ENCODE peak calls at places on chromosome 4, in ten cellular contexts. N, X, S, Q, G, Y, I, M, W and P are unnamed samples.

GRCh38 chr4:48801016-48801715 is 21.1 kb upstream of the FRYL start:
- DNase-seq in N (no peak), X (no peak), S (no peak), Q (no peak), G (no peak), Y (no peak), I (no peak), M (no peak), W (no peak), P (no peak)

GRCh38 chr4:3615386-3616286 is 83.4 kb upstream of the LRPAP1 start:
- DNase-seq in N (no peak), X (no peak), S (no peak), Q (peak; percentile 8), G (no peak), Y (no peak), I (no peak), M (no peak), W (no peak), P (no peak)

GRCh38 chr4:6195602-6196319 is 4.6 kb downstream of the JAKMIP1 start:
- DNase-seq in N (no peak), X (no peak), S (no peak), Q (no peak), G (no peak), Y (no peak), I (no peak), M (no peak), W (no peak), P (no peak)

GRCh38 chr4:177673980-177674504 is 231.8 kb upstream of the AGA start:
- DNase-seq in N (no peak), X (no peak), S (no peak), Q (no peak), G (no peak), Y (peak; percentile 19), I (no peak), M (no peak), W (no peak), P (no peak)

GRCh38 chr4:10031663-10032590 is 10.6 kb upstream of the SLC2A9 start:
- DNase-seq in N (no peak), X (no peak), S (no peak), Q (no peak), G (no peak), Y (no peak), I (no peak), M (peak; percentile 51), W (no peak), P (no peak)

GRCh38 chr4:36280555-36280954 is 861 bp upstream of the DTHD1 start:
- DNase-seq in N (no peak), X (no peak), S (no peak), Q (no peak), G (no peak), Y (no peak), I (no peak), M (no peak), W (no peak), P (peak; percentile 70)

GRCh38 chr4:2084316-2084715 is 25.2 kb downstream of the NAT8L start:
- DNase-seq in N (no peak), X (peak; percentile 2), S (no peak), Q (no peak), G (peak; percentile 2), Y (no peak), I (peak; percentile 15), M (no peak), W (peak; percentile 5), P (no peak)

GRCh38 chr4:180234730-180235129 is 2008.5 kb upstream of the TENM3 start:
- DNase-seq in N (no peak), X (no peak), S (no peak), Q (no peak), G (no peak), Y (no peak), I (no peak), M (no peak), W (no peak), P (no peak)

GRCh38 chr4:153909672-153910071 is 120.8 kb upstream of the SFRP2 start:
- DNase-seq in N (no peak), X (no peak), S (no peak), Q (no peak), G (no peak), Y (no peak), I (no peak), M (no peak), W (no peak), P (no peak)

GRCh38 chr4:24793219-24794005 is 2.0 kb upstream of the SOD3 start:
- DNase-seq in N (no peak), X (no peak), S (no peak), Q (no peak), G (peak; percentile 19), Y (peak; percentile 8), I (no peak), M (no peak), W (no peak), P (no peak)

GRCh38 chr4:163592207-163592606 is 97.7 kb downstream of the TMA16 start:
- DNase-seq in N (no peak), X (no peak), S (no peak), Q (no peak), G (no peak), Y (no peak), I (no peak), M (no peak), W (no peak), P (no peak)

GRCh38 chr4:102614801-102615200 is 113.6 kb downstream of the NFKB1 start:
- DNase-seq in N (no peak), X (peak; percentile 34), S (no peak), Q (no peak), G (no peak), Y (no peak), I (no peak), M (no peak), W (no peak), P (no peak)

GRCh38 chr4:38976308-38976707 is 55.9 kb downstream of the TMEM156 start:
- DNase-seq in N (no peak), X (no peak), S (no peak), Q (no peak), G (no peak), Y (no peak), I (no peak), M (no peak), W (no peak), P (no peak)

GRCh38 chr4:74279716-74280115 is 28.6 kb upstream of the EPGN start:
- DNase-seq in N (no peak), X (no peak), S (no peak), Q (no peak), G (no peak), Y (no peak), I (no peak), M (no peak), W (no peak), P (no peak)

GRCh38 chr4:156766846-156767245 is 204.8 kb downstream of the PDGFC start:
- DNase-seq in N (no peak), X (no peak), S (no peak), Q (no peak), G (peak; percentile 60), Y (no peak), I (no peak), M (no peak), W (no peak), P (no peak)

GRCh38 chr4:173883821-173884220 is 353.8 kb upstream of the HAND2 start:
- DNase-seq in N (no peak), X (no peak), S (no peak), Q (no peak), G (peak; percentile 71), Y (no peak), I (no peak), M (no peak), W (no peak), P (no peak)

GRCh38 chr4:95499176-95499760 is 49.5 kb downstream of the UNC5C start:
- DNase-seq in N (no peak), X (no peak), S (no peak), Q (no peak), G (no peak), Y (no peak), I (no peak), M (no peak), W (no peak), P (peak; percentile 55)

GRCh38 chr4:52983563-52984303 is 121.6 kb downstream of the RASL11B start:
- DNase-seq in N (no peak), X (no peak), S (no peak), Q (no peak), G (peak; percentile 68), Y (peak; percentile 50), I (no peak), M (no peak), W (no peak), P (no peak)

GRCh38 chr4:130559268-130559667 is 1463.3 kb downstream of the C4orf33 start:
- DNase-seq in N (no peak), X (no peak), S (no peak), Q (no peak), G (no peak), Y (no peak), I (no peak), M (no peak), W (no peak), P (no peak)
- H3K36me3 ChIP-seq in N (no peaks in the 10 kb centered on the region), X (no peaks in the 10 kb centered on the region), S (no peaks in the 10 kb centered on the region), Q (no peaks in the 10 kb centered on the region), G (no peaks in the 10 kb centered on the region), Y (no peaks in the 10 kb centered on the region), I (no peaks in the 10 kb centered on the region), M (no peaks in the 10 kb centered on the region), W (no peaks in the 10 kb centered on the region), P (no peaks in the 10 kb centered on the region)

DNA sequence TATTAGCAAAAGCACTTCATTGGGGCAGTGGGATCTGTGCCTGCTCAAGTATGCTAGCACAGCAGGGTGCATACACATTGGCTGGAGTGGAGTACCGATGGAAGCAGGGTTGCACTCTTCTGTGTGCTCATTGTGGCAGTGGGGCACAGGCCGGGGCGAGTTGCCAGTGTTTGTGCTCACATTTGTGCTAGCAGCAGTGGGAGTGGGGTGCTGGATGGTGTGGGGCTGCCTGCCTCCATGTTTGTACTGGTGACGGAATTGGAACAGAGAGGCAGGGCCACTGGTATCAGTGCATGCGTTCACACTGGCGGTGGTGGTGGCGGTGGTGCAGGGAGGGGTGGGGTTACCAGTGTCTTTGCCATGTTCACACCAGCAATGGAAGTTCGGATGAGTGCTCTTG is 138.0 kb downstream of the POU4F2 start:
- DNase-seq in N (peak; percentile 3), X (no peak), S (no peak), Q (no peak), G (no peak), Y (no peak), I (no peak), M (no peak), W (no peak), P (peak; percentile 0)
- TF ChIP-seq POLR2A in N (no peak), X (no peak), S (no peak), Q (no peak), G (no peak), Y (no peak), I (no peak), M (no peak), W (no peak), P (no peak)

GRCh38 chr4:149927514-149927913 is 111.9 kb upstream of the IQCM start:
- DNase-seq in N (no peak), X (no peak), S (no peak), Q (no peak), G (no peak), Y (no peak), I (no peak), M (no peak), W (no peak), P (no peak)
- TF ChIP-seq CTCF in N (no peak), X (no peak), S (no peak), Q (no peak), G (no peak), Y (no peak), I (no peak), M (no peak), W (no peak), P (no peak)

DNA sequence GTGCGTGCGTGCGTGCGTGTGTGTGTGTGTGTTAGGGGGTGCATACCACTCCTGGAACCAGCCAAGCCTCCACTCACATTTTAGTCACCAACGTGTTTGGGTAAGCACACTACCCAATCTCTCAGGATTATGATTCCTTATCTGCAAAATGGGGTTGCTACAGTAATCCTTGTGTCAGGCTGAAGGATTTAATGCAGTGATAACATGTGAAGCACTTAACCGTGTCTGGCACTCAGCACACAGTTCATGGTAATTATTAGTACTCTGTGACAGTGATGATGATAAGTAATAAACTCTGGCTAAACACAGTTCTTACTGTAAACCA is 57.3 kb downstream of the CLDN22 start:
- DNase-seq in N (no peak), X (no peak), S (no peak), Q (no peak), G (no peak), Y (no peak), I (no peak), M (no peak), W (no peak), P (no peak)
- H3K36me3 ChIP-seq in N (no peaks in the 10 kb centered on the region), X (no peaks in the 10 kb centered on the region), S (peaks cover 51% of the 10 kb centered on the region), Q (no peaks in the 10 kb centered on the region), G (peaks cover 23% of the 10 kb centered on the region), Y (peaks cover 2% of the 10 kb centered on the region), I (peaks cover 42% of the 10 kb centered on the region), M (peaks cover 48% of the 10 kb centered on the region), W (peaks cover 14% of the 10 kb centered on the region), P (peaks cover 23% of the 10 kb centered on the region)